ENCODE peak calls at places on chromosomes 4 and X, in ten cellular contexts. One of them, this sample, is unnamed.

GRCh38 chr4:103753868-103754653 is 34.3 kb upstream of the TACR3 start:
- DNase-seq in uterus: no peak
- DNase-seq in cardiac muscle cell: no peak
- DNase-seq in AG09309: no peak
- DNase-seq in IMR-90: no peak
- DNase-seq in testis: no peak
- DNase-seq in A549: no peak
- DNase-seq in endothelial cell: no peak
- DNase-seq in mucosa of descending colon: no peak
- DNase-seq in fibroblast of mammary gland: no peak
- DNase-seq in this sample: no peak

GRCh38 chr4:14827111-14827510 is 175.2 kb upstream of the CPEB2 start:
- DNase-seq in uterus: no peak
- DNase-seq in cardiac muscle cell: peak; percentile 20
- DNase-seq in AG09309: no peak
- DNase-seq in IMR-90: peak; percentile 2
- DNase-seq in testis: no peak
- DNase-seq in A549: no peak
- DNase-seq in endothelial cell: no peak
- DNase-seq in mucosa of descending colon: no peak
- DNase-seq in fibroblast of mammary gland: peak; percentile 23
- DNase-seq in this sample: no peak

GRCh38 chr4:74013269-74013668 is 14.8 kb upstream of the CXCL5 start:
- DNase-seq in uterus: no peak
- DNase-seq in cardiac muscle cell: no peak
- DNase-seq in AG09309: no peak
- DNase-seq in IMR-90: no peak
- DNase-seq in testis: no peak
- DNase-seq in A549: no peak
- DNase-seq in endothelial cell: no peak
- DNase-seq in mucosa of descending colon: no peak
- DNase-seq in fibroblast of mammary gland: no peak
- DNase-seq in this sample: no peak

GRCh38 chr4:17511041-17511949 is 595 bp downstream of the QDPR start:
- DNase-seq in uterus: peak; percentile 62
- DNase-seq in cardiac muscle cell: peak; percentile 62
- DNase-seq in AG09309: no peak
- DNase-seq in IMR-90: peak; percentile 33
- DNase-seq in testis: peak; percentile 75
- DNase-seq in A549: peak; percentile 28
- DNase-seq in endothelial cell: peak; percentile 46
- DNase-seq in mucosa of descending colon: peak; percentile 76
- DNase-seq in fibroblast of mammary gland: peak; percentile 38
- DNase-seq in this sample: peak; percentile 67

GRCh38 chr4:94451051-94451404 is 714 bp upstream of the PDLIM5 start:
- DNase-seq in uterus: no peak
- DNase-seq in cardiac muscle cell: peak; percentile 37
- DNase-seq in AG09309: no peak
- DNase-seq in IMR-90: no peak
- DNase-seq in testis: no peak
- DNase-seq in A549: no peak
- DNase-seq in endothelial cell: no peak
- DNase-seq in mucosa of descending colon: no peak
- DNase-seq in fibroblast of mammary gland: peak; percentile 21
- DNase-seq in this sample: no peak

GRCh38 chr4:169229571-169230028 is 41.2 kb downstream of the SH3RF1 start:
- DNase-seq in uterus: peak; percentile 26
- DNase-seq in cardiac muscle cell: peak; percentile 93
- DNase-seq in AG09309: peak; percentile 88
- DNase-seq in IMR-90: peak; percentile 96
- DNase-seq in testis: no peak
- DNase-seq in A549: peak; percentile 53
- DNase-seq in endothelial cell: no peak
- DNase-seq in mucosa of descending colon: no peak
- DNase-seq in fibroblast of mammary gland: peak; percentile 98
- DNase-seq in this sample: no peak

GRCh38 chrX:149527705-149528104 is 13.1 kb upstream of the EOLA1 start:
- DNase-seq in uterus: no peak
- DNase-seq in cardiac muscle cell: peak; percentile 24
- DNase-seq in AG09309: no peak
- DNase-seq in IMR-90: peak; percentile 28
- DNase-seq in testis: no peak
- DNase-seq in A549: peak; percentile 20
- DNase-seq in endothelial cell: peak; percentile 16
- DNase-seq in mucosa of descending colon: no peak
- DNase-seq in fibroblast of mammary gland: peak; percentile 31
- DNase-seq in this sample: no peak

GRCh38 chr4:83326546-83326945 is 8.1 kb downstream of the HPSE start:
- DNase-seq in uterus: no peak
- DNase-seq in cardiac muscle cell: no peak
- DNase-seq in AG09309: no peak
- DNase-seq in IMR-90: no peak
- DNase-seq in testis: no peak
- DNase-seq in A549: no peak
- DNase-seq in endothelial cell: no peak
- DNase-seq in mucosa of descending colon: no peak
- DNase-seq in fibroblast of mammary gland: no peak
- DNase-seq in this sample: no peak

GRCh38 chr4:105059337-105059736 is 87.3 kb upstream of the TET2 start:
- DNase-seq in uterus: no peak
- DNase-seq in cardiac muscle cell: no peak
- DNase-seq in AG09309: no peak
- DNase-seq in IMR-90: no peak
- DNase-seq in testis: no peak
- DNase-seq in A549: no peak
- DNase-seq in endothelial cell: no peak
- DNase-seq in mucosa of descending colon: no peak
- DNase-seq in fibroblast of mammary gland: peak; percentile 11
- DNase-seq in this sample: no peak

GRCh38 chr4:99790796-99791617 is 25.6 kb upstream of the DAPP1 start:
- DNase-seq in uterus: no peak
- DNase-seq in cardiac muscle cell: no peak
- DNase-seq in AG09309: no peak
- DNase-seq in IMR-90: no peak
- DNase-seq in testis: no peak
- DNase-seq in A549: no peak
- DNase-seq in endothelial cell: no peak
- DNase-seq in mucosa of descending colon: no peak
- DNase-seq in fibroblast of mammary gland: peak; percentile 61
- DNase-seq in this sample: no peak

GRCh38 chrX:7086384-7086783 is 61.1 kb upstream of the STS start:
- DNase-seq in uterus: no peak
- DNase-seq in cardiac muscle cell: no peak
- DNase-seq in AG09309: no peak
- DNase-seq in IMR-90: no peak
- DNase-seq in testis: no peak
- DNase-seq in A549: no peak
- DNase-seq in endothelial cell: no peak
- DNase-seq in mucosa of descending colon: no peak
- DNase-seq in fibroblast of mammary gland: no peak
- DNase-seq in this sample: no peak

DNA sequence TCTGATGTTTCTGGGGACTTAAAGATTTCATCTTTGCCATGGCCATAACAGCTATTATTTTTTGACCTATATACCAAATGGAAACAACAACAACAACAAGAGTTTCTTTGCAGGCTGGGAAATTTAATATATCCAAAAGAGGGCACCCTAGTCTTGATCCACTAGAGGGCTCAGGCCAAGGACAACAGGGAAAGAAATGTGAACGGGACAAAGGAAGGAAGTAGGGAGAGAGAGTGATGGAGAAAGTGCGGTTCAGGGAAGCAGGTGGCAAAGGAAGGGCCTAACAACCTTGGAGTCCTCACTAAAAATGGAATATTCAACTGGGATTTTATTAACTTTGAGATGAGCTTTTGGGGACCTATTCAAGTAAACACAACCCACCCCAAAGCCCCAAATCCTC is 67.8 kb upstream of the SCML1 start:
- DNase-seq in uterus: no peak
- DNase-seq in cardiac muscle cell: no peak
- DNase-seq in AG09309: no peak
- DNase-seq in IMR-90: no peak
- DNase-seq in testis: no peak
- DNase-seq in A549: no peak
- DNase-seq in endothelial cell: no peak
- DNase-seq in mucosa of descending colon: no peak
- DNase-seq in fibroblast of mammary gland: no peak
- DNase-seq in this sample: no peak
- TF ChIP-seq CTCF in uterus: no peak
- TF ChIP-seq CTCF in cardiac muscle cell: no peak
- TF ChIP-seq CTCF in AG09309: no peak
- TF ChIP-seq CTCF in IMR-90: no peak
- TF ChIP-seq CTCF in testis: no peak
- TF ChIP-seq CTCF in A549: no peak
- TF ChIP-seq CTCF in endothelial cell: no peak
- TF ChIP-seq CTCF in mucosa of descending colon: no peak
- TF ChIP-seq CTCF in fibroblast of mammary gland: no peak
- TF ChIP-seq CTCF in this sample: no peak

GRCh38 chr4:180610317-180610716 is 1632.9 kb upstream of the TENM3 start:
- DNase-seq in uterus: no peak
- DNase-seq in cardiac muscle cell: no peak
- DNase-seq in AG09309: no peak
- DNase-seq in IMR-90: peak; percentile 25
- DNase-seq in testis: no peak
- DNase-seq in A549: no peak
- DNase-seq in endothelial cell: no peak
- DNase-seq in mucosa of descending colon: no peak
- DNase-seq in fibroblast of mammary gland: no peak
- DNase-seq in this sample: no peak

GRCh38 chr4:180617203-180617602 is 1626.0 kb upstream of the TENM3 start:
- DNase-seq in uterus: no peak
- DNase-seq in cardiac muscle cell: no peak
- DNase-seq in AG09309: no peak
- DNase-seq in IMR-90: peak; percentile 1
- DNase-seq in testis: no peak
- DNase-seq in A549: no peak
- DNase-seq in endothelial cell: no peak
- DNase-seq in mucosa of descending colon: no peak
- DNase-seq in fibroblast of mammary gland: peak; percentile 3
- DNase-seq in this sample: no peak

GRCh38 chr4:180618396-180618795 is 1624.8 kb upstream of the TENM3 start:
- DNase-seq in uterus: no peak
- DNase-seq in cardiac muscle cell: no peak
- DNase-seq in AG09309: no peak
- DNase-seq in IMR-90: no peak
- DNase-seq in testis: no peak
- DNase-seq in A549: no peak
- DNase-seq in endothelial cell: no peak
- DNase-seq in mucosa of descending colon: no peak
- DNase-seq in fibroblast of mammary gland: no peak
- DNase-seq in this sample: no peak

GRCh38 chr4:180615746-180616145 is 1627.5 kb upstream of the TENM3 start:
- DNase-seq in uterus: no peak
- DNase-seq in cardiac muscle cell: no peak
- DNase-seq in AG09309: no peak
- DNase-seq in IMR-90: no peak
- DNase-seq in testis: no peak
- DNase-seq in A549: no peak
- DNase-seq in endothelial cell: no peak
- DNase-seq in mucosa of descending colon: no peak
- DNase-seq in fibroblast of mammary gland: no peak
- DNase-seq in this sample: no peak
- TF ChIP-seq CTCF in uterus: no peak
- TF ChIP-seq CTCF in cardiac muscle cell: no peak
- TF ChIP-seq CTCF in AG09309: no peak
- TF ChIP-seq CTCF in IMR-90: no peak
- TF ChIP-seq CTCF in testis: no peak
- TF ChIP-seq CTCF in A549: no peak
- TF ChIP-seq CTCF in endothelial cell: peak; percentile 15
- TF ChIP-seq CTCF in mucosa of descending colon: no peak
- TF ChIP-seq CTCF in fibroblast of mammary gland: no peak
- TF ChIP-seq CTCF in this sample: peak; percentile 25

DNA sequence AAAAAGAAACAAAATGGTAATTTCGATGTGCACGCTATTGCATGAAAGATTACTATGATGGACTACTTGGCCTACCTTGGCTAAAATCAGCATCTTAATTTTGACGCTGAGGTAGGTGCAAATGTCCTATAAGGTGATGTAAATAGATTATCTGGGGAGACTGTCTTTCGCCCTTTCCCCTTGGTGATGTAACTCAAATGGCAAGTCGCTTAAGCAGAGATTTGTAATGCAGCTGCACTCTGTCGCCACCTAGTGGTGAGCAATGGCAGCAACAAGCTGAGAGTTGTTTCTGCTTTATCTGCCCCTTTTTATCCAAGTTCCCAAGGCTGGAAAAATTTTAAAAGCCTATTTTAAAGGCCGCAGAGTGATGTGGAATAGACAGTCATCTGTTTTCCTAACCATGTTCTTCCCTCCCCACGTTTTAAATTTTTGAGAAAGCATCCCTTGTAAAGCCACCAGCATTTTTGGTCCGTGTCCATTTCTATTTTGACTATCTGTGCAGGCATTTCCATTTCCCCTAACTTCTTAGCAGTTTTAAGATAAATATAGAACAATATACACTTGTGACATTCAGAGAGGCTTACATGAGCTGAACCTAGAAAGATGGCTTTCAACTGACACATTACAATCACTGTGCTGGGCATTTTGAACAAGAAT is 62.4 kb upstream of the PDLIM3 start:
- DNase-seq in uterus: peak; percentile 82
- DNase-seq in cardiac muscle cell: peak; percentile 88
- DNase-seq in AG09309: peak; percentile 52
- DNase-seq in IMR-90: peak; percentile 82
- DNase-seq in testis: peak; percentile 86
- DNase-seq in A549: peak; percentile 35
- DNase-seq in endothelial cell: peak; percentile 74
- DNase-seq in mucosa of descending colon: peak; percentile 79
- DNase-seq in fibroblast of mammary gland: peak; percentile 81
- DNase-seq in this sample: peak; percentile 79
- TF ChIP-seq CTCF in uterus: peak; percentile 95
- TF ChIP-seq CTCF in cardiac muscle cell: peak; percentile 99
- TF ChIP-seq CTCF in AG09309: peak; percentile 99
- TF ChIP-seq CTCF in IMR-90: peak; percentile 99
- TF ChIP-seq CTCF in testis: peak; percentile 99
- TF ChIP-seq CTCF in A549: peak; percentile 80
- TF ChIP-seq CTCF in endothelial cell: peak; percentile 99
- TF ChIP-seq CTCF in mucosa of descending colon: peak; percentile 92
- TF ChIP-seq CTCF in fibroblast of mammary gland: peak; percentile 100
- TF ChIP-seq CTCF in this sample: peak; percentile 99

GRCh38 chr4:3202836-3203820 is 45.8 kb upstream of the MSANTD1 start:
- DNase-seq in uterus: peak; percentile 36
- DNase-seq in cardiac muscle cell: peak; percentile 70
- DNase-seq in AG09309: no peak
- DNase-seq in IMR-90: no peak
- DNase-seq in testis: no peak
- DNase-seq in A549: no peak
- DNase-seq in endothelial cell: no peak
- DNase-seq in mucosa of descending colon: no peak
- DNase-seq in fibroblast of mammary gland: peak; percentile 2
- DNase-seq in this sample: no peak
- TF ChIP-seq CTCF in uterus: no peak
- TF ChIP-seq CTCF in cardiac muscle cell: no peak
- TF ChIP-seq CTCF in AG09309: no peak
- TF ChIP-seq CTCF in IMR-90: no peak
- TF ChIP-seq CTCF in testis: no peak
- TF ChIP-seq CTCF in A549: no peak
- TF ChIP-seq CTCF in endothelial cell: no peak
- TF ChIP-seq CTCF in mucosa of descending colon: no peak
- TF ChIP-seq CTCF in fibroblast of mammary gland: no peak
- TF ChIP-seq CTCF in this sample: no peak

GRCh38 chr4:120886183-120886582 is 36.3 kb downstream of the PRDM5 start:
- DNase-seq in uterus: no peak
- DNase-seq in cardiac muscle cell: no peak
- DNase-seq in AG09309: no peak
- DNase-seq in IMR-90: no peak
- DNase-seq in testis: no peak
- DNase-seq in A549: no peak
- DNase-seq in endothelial cell: no peak
- DNase-seq in mucosa of descending colon: no peak
- DNase-seq in fibroblast of mammary gland: no peak
- DNase-seq in this sample: no peak
- TF ChIP-seq CTCF in uterus: no peak
- TF ChIP-seq CTCF in cardiac muscle cell: no peak
- TF ChIP-seq CTCF in AG09309: no peak
- TF ChIP-seq CTCF in IMR-90: no peak
- TF ChIP-seq CTCF in testis: no peak
- TF ChIP-seq CTCF in A549: no peak
- TF ChIP-seq CTCF in endothelial cell: no peak
- TF ChIP-seq CTCF in mucosa of descending colon: no peak
- TF ChIP-seq CTCF in fibroblast of mammary gland: no peak
- TF ChIP-seq CTCF in this sample: no peak